ENCODE peak calls at places on chromosome 1, in five cellular contexts. K, S, J, R and Q are unnamed samples.

GRCh38 chr1:32071758-32072621 is 749 bp upstream of the TMEM39B start:
- DNase-seq in R (no peak), J (no peak), S (no peak), K (no peak), Q (no peak)

GRCh38 chr1:71610489-71610888 is 529.7 kb upstream of the ZRANB2 start:
- DNase-seq in R (no peak), K (no peak), J (no peak), S (no peak), Q (no peak)

GRCh38 chr1:211490821-211491415 is 1.0 kb downstream of the RD3 start:
- DNase-seq in K (no peak), J (no peak), S (no peak), R (no peak), Q (no peak)

GRCh38 chr1:169395956-169396355 is 28.0 kb downstream of the BLZF1 start:
- DNase-seq in K (no peak), R (no peak), J (no peak), S (no peak), Q (no peak)

GRCh38 chr1:109598156-109598555 is 21.3 kb downstream of the GNAT2 start:
- DNase-seq in K (no peak), R (no peak), J (no peak), S (no peak), Q (no peak)

GRCh38 chr1:89723863-89724262 is 90.9 kb downstream of the LRRC8C start:
- DNase-seq in S (no peak), R (no peak), K (peak), J (no peak), Q (no peak)

GRCh38 chr1:98398649-98399048 is 262.9 kb upstream of the SNX7 start:
- DNase-seq in K (no peak), J (no peak), S (no peak), R (no peak), Q (no peak)

GRCh38 chr1:72535470-72535869 is 253.1 kb upstream of the NEGR1 start:
- DNase-seq in K (no peak), S (no peak), R (no peak), J (no peak), Q (no peak)

GRCh38 chr1:153775432-153776311 is 465 bp downstream of the SLC27A3 start:
- DNase-seq in J (peak), R (no peak), K (peak), S (peak), Q (peak)

GRCh38 chr1:103496014-103496635 is 29.4 kb upstream of the RNPC3 start:
- DNase-seq in R (no peak), K (no peak), J (no peak), S (no peak), Q (no peak)

GRCh38 chr1:99553301-99553700 is 92.6 kb upstream of the PALMD start:
- DNase-seq in K (no peak), J (no peak), R (no peak), S (no peak), Q (no peak)

GRCh38 chr1:201275266-201275666 is 8.0 kb upstream of the PKP1 start:
- DNase-seq in K (no peak), S (no peak), R (no peak), J (no peak), Q (no peak)